ENCODE peak calls at places on chromosomes 4 and X, in ten cellular contexts. R is kidney, A is DND-41, C is mesothelial cell of epicardium, O is fibroblast of lung, I is astrocyte of the spinal cord, Z is cardiac fibroblast, G is Peyer's patch, D is upper lobe of right lung, X is body of pancreas. S is an unnamed sample.

GRCh38 chr4:6298035-6298434 is 28.4 kb downstream of the WFS1 start:
- DNase-seq in X (no peak), C (no peak), A (no peak), I (no peak), Z (no peak), D (no peak), R (no peak), O (no peak), G (no peak), S (no peak)

GRCh38 chrX:80423744-80424143 is 3.5 kb downstream of the TENT5D start:
- DNase-seq in Z (no peak), O (no peak), G (no peak), A (no peak), R (no peak), D (no peak), I (no peak), C (no peak), X (no peak), S (no peak)

GRCh38 chr4:157075811-157076577 is at the start of gene GLRB:
- DNase-seq in G (peak), A (no peak), C (peak), X (peak), R (peak), Z (no peak), O (peak), D (peak), I (no peak), S (peak)

GRCh38 chr4:184746532-184746870 is 12.6 kb upstream of the CENPU start:
- DNase-seq in X (peak), O (peak), R (no peak), C (no peak), I (peak), A (no peak), Z (peak), G (no peak), D (no peak), S (no peak)

GRCh38 chr4:165803005-165803404 is 70.0 kb upstream of the TLL1 start:
- DNase-seq in I (no peak), G (no peak), A (no peak), Z (no peak), O (no peak), C (no peak), X (no peak), R (no peak), D (no peak), S (no peak)

GRCh38 chr4:174604198-174604597 is 81.9 kb upstream of the HPGD start:
- DNase-seq in X (no peak), C (no peak), G (no peak), I (peak), R (no peak), O (peak), D (no peak), Z (peak), A (no peak), S (no peak)

GRCh38 chrX:39757971-39758370 is 339.8 kb downstream of the BCOR start:
- DNase-seq in A (no peak), R (no peak), X (no peak), C (no peak), I (peak), G (no peak), D (no peak), Z (peak), O (peak), S (no peak)

GRCh38 chrX:129318375-129318774 is 204.9 kb downstream of the SMARCA1 start:
- DNase-seq in R (no peak), C (no peak), A (peak), O (peak), G (no peak), Z (peak), I (peak), X (no peak), D (no peak), S (no peak)

GRCh38 chrX:45537936-45538335 is 337.3 kb upstream of the DIPK2B start:
- DNase-seq in X (no peak), O (no peak), A (no peak), D (no peak), R (no peak), I (no peak), C (no peak), Z (no peak), G (no peak), S (no peak)

GRCh38 chr4:12929784-12930183 is 554.4 kb downstream of the RAB28 start:
- DNase-seq in Z (no peak), O (no peak), C (no peak), D (no peak), R (no peak), X (no peak), A (no peak), I (no peak), G (no peak), S (no peak)

GRCh38 chr4:104519588-104519987 is 24.9 kb upstream of the CXXC4 start:
- DNase-seq in I (no peak), D (no peak), G (no peak), O (no peak), Z (no peak), A (no peak), R (no peak), X (no peak), C (no peak), S (no peak)

GRCh38 chr4:7252510-7253340 is 60.4 kb downstream of the SORCS2 start:
- DNase-seq in Z (no peak), R (peak), C (no peak), D (no peak), G (no peak), X (no peak), A (no peak), I (no peak), O (no peak), S (no peak)

GRCh38 chrX:20313889-20314288 is 47.2 kb upstream of the RPS6KA3 start:
- DNase-seq in C (no peak), D (no peak), G (no peak), I (no peak), O (no peak), A (peak), X (no peak), R (no peak), Z (no peak), S (no peak)

GRCh38 chr4:163166041-163166579 is 580 bp downstream of the NAF1 start:
- DNase-seq in X (peak), D (peak), A (peak), R (peak), C (peak), Z (peak), I (peak), G (peak), O (peak), S (peak)

GRCh38 chr4:98661356-98662054 is 3.1 kb upstream of the TSPAN5 start:
- DNase-seq in X (no peak), G (no peak), C (no peak), I (no peak), R (no peak), A (no peak), Z (no peak), D (no peak), O (no peak), S (no peak)

GRCh38 chr4:140726776-140727500 is 29.2 kb downstream of the TBC1D9 start:
- DNase-seq in C (no peak), A (no peak), R (no peak), O (peak), Z (peak), I (no peak), G (no peak), X (no peak), D (no peak), S (no peak)

GRCh38 chr4:72911316-72911715 is 158.2 kb downstream of the COX18 start:
- DNase-seq in G (no peak), O (no peak), A (no peak), R (no peak), C (no peak), Z (no peak), D (no peak), I (no peak), X (no peak), S (no peak)

DNA sequence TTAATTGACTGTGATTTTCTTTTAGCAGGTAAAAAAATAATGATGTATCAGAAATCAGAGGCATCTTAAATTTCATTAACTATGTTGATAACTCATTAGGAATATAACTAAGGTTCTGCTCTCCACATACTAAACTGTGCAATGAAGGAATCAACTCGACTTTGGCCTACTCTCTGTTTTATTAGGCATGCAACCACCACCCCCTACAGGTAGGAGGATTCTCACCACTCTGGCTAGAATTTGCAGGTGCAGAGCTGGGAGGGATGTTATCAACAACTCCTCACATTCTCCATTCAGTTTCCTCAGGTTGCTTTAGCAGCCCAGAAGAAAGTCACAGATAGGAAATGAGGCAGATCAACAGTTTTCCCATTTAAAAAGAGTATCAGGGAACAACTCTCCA is 160.1 kb downstream of the COX18 start:
- DNase-seq in G (no peak), A (no peak), O (no peak), C (no peak), Z (no peak), X (peak), I (no peak), D (no peak), R (no peak), S (no peak)
- TF ChIP-seq CTCF in G (no peak), A (peak), O (no peak), C (no peak), Z (peak), X (no peak), I (peak), D (peak), R (peak), S (peak)

GRCh38 chr4:58261526-58261925 is 1151.3 kb upstream of the IGFBP7 start:
- DNase-seq in C (no peak), R (no peak), G (no peak), O (no peak), A (no peak), Z (no peak), I (no peak), X (no peak), D (no peak), S (no peak)

GRCh38 chr4:58265734-58266133 is 1155.5 kb upstream of the IGFBP7 start:
- DNase-seq in C (no peak), A (no peak), G (no peak), Z (no peak), R (no peak), I (no peak), X (no peak), D (no peak), O (no peak), S (no peak)
- TF ChIP-seq CTCF in C (no peak), A (no peak), G (no peak), Z (no peak), R (no peak), I (no peak), X (no peak), D (no peak), O (no peak), S (no peak)

GRCh38 chr4:99863804-99864203 is 30.4 kb downstream of the LAMTOR3 start:
- DNase-seq in O (peak), A (no peak), I (peak), D (no peak), C (no peak), G (no peak), X (no peak), R (no peak), Z (peak), S (no peak)

GRCh38 chr4:99868126-99868596 is 26.1 kb downstream of the LAMTOR3 start:
- DNase-seq in Z (peak), X (no peak), G (no peak), D (no peak), I (peak), A (no peak), O (peak), R (no peak), C (peak), S (no peak)
- TF ChIP-seq CTCF in Z (no peak), X (no peak), G (no peak), D (no peak), I (no peak), A (no peak), O (no peak), R (no peak), C (no peak), S (no peak)

GRCh38 chrX:47093248-47093647 is 15.0 kb downstream of the RGN start:
- DNase-seq in X (no peak), G (no peak), Z (peak), R (no peak), O (peak), D (no peak), C (no peak), I (peak), A (peak), S (no peak)
- TF ChIP-seq CTCF in X (peak), G (peak), Z (no peak), R (peak), O (peak), D (peak), C (peak), I (peak), A (peak), S (peak)

GRCh38 chrX:31656013-31656412 is 584.2 kb upstream of the FTHL17 start:
- DNase-seq in I (peak), C (no peak), G (no peak), X (no peak), O (peak), D (no peak), A (no peak), Z (peak), R (no peak), S (no peak)
- TF ChIP-seq CTCF in I (no peak), C (no peak), G (no peak), X (no peak), O (no peak), D (no peak), A (no peak), Z (no peak), R (no peak), S (no peak)

GRCh38 chrX:54042609-54043010 is 1.7 kb downstream of the PHF8 start:
- DNase-seq in D (peak), G (peak), Z (peak), I (peak), O (peak), C (no peak), A (peak), X (peak), R (peak), S (no peak)
- TF ChIP-seq CTCF in D (peak), G (no peak), Z (peak), I (peak), O (peak), C (no peak), A (peak), X (no peak), R (no peak), S (peak)

GRCh38 chr4:168398589-168398988 is 80.0 kb upstream of the DDX60 start:
- DNase-seq in O (no peak), Z (no peak), A (peak), G (no peak), I (no peak), R (no peak), D (no peak), X (no peak), C (no peak), S (no peak)
- TF ChIP-seq CTCF in O (no peak), Z (no peak), A (no peak), G (no peak), I (no peak), R (no peak), D (no peak), X (no peak), C (no peak), S (no peak)

GRCh38 chr4:139082750-139083532 is 67.4 kb downstream of the NOCT start:
- DNase-seq in C (peak), Z (peak), D (peak), G (peak), O (peak), R (peak), I (peak), A (peak), X (peak), S (peak)

GRCh38 chr4:139084425-139085093 is 69.0 kb downstream of the NOCT start:
- DNase-seq in D (no peak), I (no peak), A (no peak), Z (no peak), G (no peak), C (no peak), X (no peak), O (no peak), R (no peak), S (no peak)

GRCh38 chr4:139083533-139084424 is 68.2 kb downstream of the NOCT start:
- DNase-seq in R (peak), A (peak), G (peak), O (peak), I (peak), C (peak), X (peak), Z (peak), D (peak), S (peak)

GRCh38 chr4:139085141-139085540 is 69.6 kb downstream of the NOCT start:
- DNase-seq in I (peak), X (no peak), A (no peak), R (no peak), G (no peak), D (no peak), C (no peak), Z (peak), O (peak), S (no peak)
- TF ChIP-seq CTCF in I (peak), X (peak), A (peak), R (no peak), G (peak), D (peak), C (no peak), Z (peak), O (peak), S (no peak)

GRCh38 chr4:80324171-80324570 is 11.4 kb upstream of the CFAP299 start:
- DNase-seq in O (no peak), I (no peak), R (no peak), A (no peak), X (no peak), Z (no peak), G (no peak), C (no peak), D (no peak), S (no peak)

GRCh38 chr4:80321776-80322175 is 13.8 kb upstream of the CFAP299 start:
- DNase-seq in G (no peak), R (no peak), Z (no peak), D (no peak), X (no peak), I (no peak), O (no peak), A (no peak), C (no peak), S (no peak)

GRCh38 chr4:80321341-80321740 is 14.2 kb upstream of the CFAP299 start:
- DNase-seq in C (no peak), A (no peak), R (peak), D (no peak), G (no peak), X (no peak), O (no peak), Z (no peak), I (no peak), S (no peak)

GRCh38 chr4:80322716-80323115 is 12.8 kb upstream of the CFAP299 start:
- DNase-seq in D (no peak), R (no peak), C (no peak), O (peak), I (peak), A (peak), Z (peak), X (no peak), G (no peak), S (no peak)
- TF ChIP-seq CTCF in D (no peak), R (peak), C (no peak), O (peak), I (peak), A (peak), Z (peak), X (no peak), G (no peak), S (no peak)

S was measured in type B pancreatic cell.